ENCODE peak calls at places on chromosomes 12 and 14, in eight cellular contexts. T, H, S, W, Y, B, G and V are unnamed samples.

GRCh38 chr12:64824500-64825142 is at the start of gene TBC1D30:
- DNase-seq in T (no peak), H (no peak), S (no peak), W (no peak), Y (peak; percentile 73), B (peak; percentile 6), G (no peak), V (peak; percentile 13)

GRCh38 chr12:95882080-95882479 is 23.3 kb downstream of the SNRPF start:
- DNase-seq in T (no peak), H (no peak), S (no peak), W (no peak), Y (no peak), B (no peak), G (no peak), V (no peak)

GRCh38 chr14:95452890-95453712 is 63.3 kb downstream of the SYNE3 start:
- DNase-seq in T (no peak), H (no peak), S (no peak), W (no peak), Y (no peak), B (no peak), G (no peak), V (no peak)

GRCh38 chr14:104293851-104294627 is 155.7 kb downstream of the KIF26A start:
- DNase-seq in T (peak; percentile 45), H (no peak), S (no peak), W (peak; percentile 43), Y (no peak), B (no peak), G (peak; percentile 69), V (no peak)

GRCh38 chr12:14827043-14827442 is 13.1 kb upstream of the SMCO3 start:
- DNase-seq in T (no peak), H (no peak), S (no peak), W (no peak), Y (no peak), B (no peak), G (no peak), V (no peak)

GRCh38 chr14:76636602-76637001 is 124.7 kb upstream of the VASH1 start:
- DNase-seq in T (no peak), H (no peak), S (no peak), W (no peak), Y (no peak), B (no peak), G (no peak), V (no peak)

GRCh38 chr12:129531004-129531403 is 372.8 kb downstream of the TMEM132D start:
- DNase-seq in T (no peak), H (peak; percentile 60), S (no peak), W (no peak), Y (no peak), B (no peak), G (no peak), V (no peak)

GRCh38 chr12:27331299-27331926 is 1.2 kb upstream of the BMAL2 start:
- DNase-seq in T (no peak), H (no peak), S (peak; percentile 66), W (no peak), Y (no peak), B (no peak), G (no peak), V (no peak)

GRCh38 chr12:40107098-40107802 is 1.4 kb upstream of the SLC2A13 start:
- DNase-seq in T (peak; percentile 95), H (peak; percentile 95), S (peak; percentile 60), W (peak; percentile 91), Y (peak; percentile 94), B (peak; percentile 87), G (peak; percentile 96), V (peak; percentile 91)

GRCh38 chr14:97458302-97459137 is 661.3 kb downstream of the VRK1 start:
- DNase-seq in T (no peak), H (peak; percentile 38), S (no peak), W (peak; percentile 56), Y (peak; percentile 67), B (peak; percentile 8), G (peak; percentile 90), V (peak; percentile 31)

DNA sequence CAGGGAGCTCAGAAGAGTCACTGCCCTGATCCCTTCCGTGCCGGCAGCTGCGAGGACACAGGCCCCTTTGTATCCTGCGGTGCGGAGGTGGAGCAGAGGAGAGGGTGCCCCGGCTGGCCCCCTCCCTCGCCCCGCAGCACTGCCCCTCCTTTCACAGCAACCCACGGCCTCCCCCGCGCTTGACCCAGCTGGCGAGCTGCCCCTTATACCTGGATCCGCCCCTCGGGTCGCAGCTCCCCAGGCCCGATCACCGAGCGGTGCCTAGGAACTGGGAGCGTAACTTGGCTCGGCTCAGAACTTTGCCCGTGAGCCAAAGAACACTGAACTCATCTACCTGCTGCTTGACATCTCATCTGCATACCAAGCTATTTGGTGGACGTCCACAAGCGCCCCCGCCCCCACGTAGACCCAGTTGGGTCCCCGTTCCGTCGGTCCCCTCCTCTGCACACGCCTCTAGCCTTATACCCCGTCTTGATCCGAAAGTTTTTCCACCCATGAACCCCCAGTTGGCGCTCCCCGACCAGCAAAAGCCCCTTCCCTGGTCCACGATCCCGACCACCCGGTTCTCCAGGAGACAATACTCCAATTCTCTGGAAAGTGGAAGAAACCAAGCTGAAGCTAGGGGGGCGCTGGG is 697 bp upstream of the DNAJC14 start:
- DNase-seq in T (peak; percentile 85), H (peak; percentile 58), S (no peak), W (peak; percentile 80), Y (peak; percentile 84), B (peak; percentile 45), G (peak; percentile 93), V (peak; percentile 70)
- TF ChIP-seq POLR2A in T (no peak), H (no peak), S (no peak), W (peak; percentile 18), Y (no peak), B (no peak), G (no peak), V (no peak)

GRCh38 chr14:61368061-61368710 is 46.8 kb downstream of the PRKCH start:
- DNase-seq in T (no peak), H (no peak), S (no peak), W (no peak), Y (no peak), B (no peak), G (no peak), V (peak; percentile 58)
- H3K4me1 ChIP-seq in T (no peaks in the 10 kb centered on the region), H (peaks cover 13% of the 10 kb centered on the region), S (peaks cover 23% of the 10 kb centered on the region), W (no peaks in the 10 kb centered on the region), Y (no peaks in the 10 kb centered on the region), B (peaks cover 28% of the 10 kb centered on the region), G (peaks cover 82% of the 10 kb centered on the region), V (peaks cover 20% of the 10 kb centered on the region)

DNA sequence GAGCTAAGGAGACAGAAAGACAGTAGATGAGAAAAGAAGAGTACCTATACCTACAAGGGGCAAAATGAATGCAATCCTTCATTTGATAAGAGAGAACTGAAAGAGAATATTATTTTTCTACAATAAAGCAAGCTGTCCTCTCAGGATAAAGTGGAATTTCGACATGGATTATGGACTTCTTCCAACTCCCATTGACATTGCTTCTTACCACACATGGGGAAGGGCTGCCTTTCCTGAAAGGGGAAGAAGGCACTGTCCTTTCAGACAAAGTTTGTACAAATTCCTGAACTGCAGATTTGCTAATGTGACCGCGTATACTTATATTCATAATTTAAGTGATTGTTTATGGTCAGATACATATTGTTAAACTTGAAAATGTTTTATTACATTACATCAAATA is 4.3 kb upstream of the HEBP1 start:
- DNase-seq in T (no peak), H (no peak), S (no peak), W (no peak), Y (no peak), B (no peak), G (no peak), V (no peak)
- TF ChIP-seq POLR2A in T (no peak), H (no peak), S (no peak), W (no peak), Y (no peak), B (no peak), G (no peak), V (no peak)

GRCh38 chr12:54418441-54419087 is 502 bp downstream of the ITGA5 start:
- DNase-seq in T (peak; percentile 68), H (no peak), S (no peak), W (no peak), Y (no peak), B (no peak), G (no peak), V (no peak)

GRCh38 chr12:54421873-54422250 is 2.8 kb upstream of the ITGA5 start:
- DNase-seq in T (peak; percentile 50), H (no peak), S (no peak), W (no peak), Y (no peak), B (no peak), G (no peak), V (no peak)

GRCh38 chr12:54419088-54419887 is at the start of gene ITGA5:
- DNase-seq in T (peak; percentile 96), H (peak; percentile 66), S (peak; percentile 18), W (peak; percentile 88), Y (peak; percentile 76), B (peak; percentile 88), G (peak; percentile 88), V (peak; percentile 74)

GRCh38 chr12:54420766-54421144 is 1.7 kb upstream of the ITGA5 start:
- DNase-seq in T (peak; percentile 90), H (no peak), S (no peak), W (no peak), Y (no peak), B (no peak), G (no peak), V (no peak)

DNA sequence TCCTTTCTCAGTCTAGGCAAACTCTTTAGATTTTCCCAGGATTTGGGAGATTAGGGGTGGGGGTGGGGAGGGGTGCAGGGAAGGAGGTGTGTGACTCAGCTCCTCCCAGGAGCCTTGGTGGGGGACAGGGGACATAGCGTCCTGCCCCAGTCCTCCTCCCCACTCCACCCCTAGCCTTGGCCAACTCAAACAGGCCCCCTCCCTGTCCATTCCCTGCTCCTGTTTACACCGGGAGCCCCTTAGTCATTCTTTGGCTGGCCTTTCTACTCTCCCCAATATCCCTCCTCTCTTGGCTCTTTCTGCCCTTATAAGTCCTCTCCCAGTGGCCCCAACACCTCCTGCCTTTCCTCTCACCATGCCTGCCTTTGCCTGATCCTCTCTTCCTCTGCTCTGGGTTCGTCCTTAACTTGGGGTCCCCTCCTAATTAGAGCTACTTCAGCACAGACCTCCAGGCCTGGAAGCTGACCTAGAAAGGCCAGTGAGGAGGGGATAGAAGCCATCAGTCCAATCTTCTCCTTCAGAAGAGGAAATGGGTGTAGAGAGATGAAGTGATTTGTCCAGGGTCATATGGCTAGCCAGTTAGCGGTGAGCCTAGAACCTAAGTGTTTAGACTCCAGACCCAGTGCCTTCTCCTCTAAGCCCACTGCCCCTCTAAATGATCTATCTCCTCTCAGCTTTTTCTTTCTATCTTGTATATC is 2.3 kb upstream of the ITGA5 start:
- DNase-seq in T (peak; percentile 97), H (no peak), S (no peak), W (no peak), Y (no peak), B (no peak), G (no peak), V (no peak)
- H3K4me1 ChIP-seq in T (peaks cover 75% of the 10 kb centered on the region), H (peaks cover 77% of the 10 kb centered on the region), S (peaks cover 69% of the 10 kb centered on the region), W (peaks cover 13% of the 10 kb centered on the region), Y (peaks cover 6% of the 10 kb centered on the region), B (peaks cover 71% of the 10 kb centered on the region), G (peaks cover 57% of the 10 kb centered on the region), V (peaks cover 6% of the 10 kb centered on the region)

GRCh38 chr12:57896437-57897201 is 44.7 kb upstream of the ATP23 start:
- DNase-seq in T (peak; percentile 92), H (peak; percentile 61), S (no peak), W (peak; percentile 80), Y (peak; percentile 80), B (peak; percentile 86), G (peak; percentile 86), V (peak; percentile 74)
- TF ChIP-seq POLR2A in T (peak; percentile 79), H (no peak), S (no peak), W (peak; percentile 71), Y (no peak), B (peak; percentile 74), G (peak; percentile 69), V (peak; percentile 79)